ENCODE peak calls at places on chromosome 1, in ten cellular contexts. P, S, M, G, C, U, O, N, H and A are unnamed samples.
A peak's percentile ranks its signal among the peaks of the same experiment; 100 is the strongest.

GRCh38 chr1:55725378-55725777 is 510.2 kb upstream of the USP24 start:
- DNase-seq in O (no peak), P (no peak), C (no peak), M (no peak), U (no peak), N (no peak), S (no peak), G (no peak), H (no peak), A (no peak)

GRCh38 chr1:217605390-217605789 is 25.5 kb downstream of the GPATCH2 start:
- DNase-seq in C (no peak), G (no peak), U (no peak), H (no peak), S (no peak), N (no peak), O (no peak), P (no peak), M (no peak), A (no peak)

GRCh38 chr1:25904942-25905679 is 1.1 kb downstream of the STMN1 start:
- DNase-seq in P (peak; percentile 89), H (peak; percentile 96), G (peak; percentile 98), O (peak; percentile 95), U (peak; percentile 69), C (peak; percentile 90), N (peak; percentile 73), M (peak; percentile 91), S (peak; percentile 88), A (peak; percentile 92)

GRCh38 chr1:197862221-197862620 is 40.2 kb upstream of the C1orf53 start:
- DNase-seq in S (no peak), P (no peak), M (no peak), O (no peak), H (no peak), G (no peak), U (no peak), N (no peak), C (no peak), A (no peak)

GRCh38 chr1:107105914-107106313 is 34.9 kb upstream of the NTNG1 start:
- DNase-seq in S (no peak), P (no peak), G (no peak), O (no peak), N (no peak), H (no peak), C (no peak), M (no peak), U (no peak), A (no peak)

GRCh38 chr1:198711837-198712236 is 73.0 kb downstream of the PTPRC start:
- DNase-seq in P (no peak), C (no peak), M (no peak), S (no peak), O (no peak), H (no peak), G (no peak), U (no peak), N (no peak), A (no peak)

GRCh38 chr1:214224605-214225354 is 56.2 kb upstream of the SMYD2 start:
- DNase-seq in H (no peak), N (no peak), G (peak; percentile 75), O (peak; percentile 11), C (no peak), M (no peak), U (no peak), P (no peak), S (no peak), A (peak; percentile 56)

GRCh38 chr1:2821970-2822620 is 20.6 kb upstream of the TTC34 start:
- DNase-seq in N (no peak), S (peak; percentile 23), G (no peak), O (peak; percentile 32), P (no peak), M (peak; percentile 11), C (no peak), U (no peak), H (peak; percentile 61), A (no peak)

GRCh38 chr1:59229138-59229537 is 67.8 kb upstream of the FGGY start:
- DNase-seq in P (no peak), C (no peak), N (no peak), M (peak; percentile 30), U (no peak), G (no peak), O (no peak), H (no peak), S (no peak), A (no peak)

GRCh38 chr1:2042830-2043773 is 7.1 kb upstream of the PRKCZ start:
- DNase-seq in O (no peak), S (no peak), G (no peak), C (no peak), P (no peak), M (no peak), N (no peak), U (no peak), H (no peak), A (no peak)